ENCODE peak calls at places on chromosome 4, in six cellular contexts. One of them, this sample, is unnamed. For H3K4me1, the result is how much of the 10 kb centered on the place peaks cover.

GRCh38 chr4:185005209-185005819 is 13.0 kb upstream of the HELT start:
- DNase-seq in SK-N-SH: peak
- DNase-seq in OCI-LY7: peak
- DNase-seq in fibroblast of lung: peak
- DNase-seq in H9: peak
- DNase-seq in neural progenitor cell: peak
- DNase-seq in this sample: peak

GRCh38 chr4:67459164-67459563 is 86.1 kb downstream of the CENPC start:
- DNase-seq in SK-N-SH: no peak
- DNase-seq in fibroblast of lung: peak
- DNase-seq in OCI-LY7: no peak
- DNase-seq in neural progenitor cell: no peak
- DNase-seq in H9: no peak
- DNase-seq in this sample: no peak

GRCh38 chr4:6688879-6689505 is 4.7 kb upstream of the S100P start:
- DNase-seq in neural progenitor cell: peak
- DNase-seq in H9: peak
- DNase-seq in fibroblast of lung: peak
- DNase-seq in OCI-LY7: no peak
- DNase-seq in SK-N-SH: no peak
- DNase-seq in this sample: peak

GRCh38 chr4:60522265-60522664 is 677.9 kb upstream of the ADGRL3 start:
- DNase-seq in SK-N-SH: no peak
- DNase-seq in OCI-LY7: no peak
- DNase-seq in neural progenitor cell: no peak
- DNase-seq in fibroblast of lung: no peak
- DNase-seq in H9: no peak
- DNase-seq in this sample: no peak

GRCh38 chr4:51836531-51836930 is 6.4 kb upstream of the DCUN1D4 start:
- DNase-seq in SK-N-SH: peak
- DNase-seq in neural progenitor cell: no peak
- DNase-seq in OCI-LY7: no peak
- DNase-seq in fibroblast of lung: peak
- DNase-seq in H9: no peak
- DNase-seq in this sample: no peak

GRCh38 chr4:75512336-75513211 is 1.6 kb downstream of the RCHY1 start:
- DNase-seq in SK-N-SH: no peak
- DNase-seq in neural progenitor cell: peak
- DNase-seq in OCI-LY7: peak
- DNase-seq in H9: no peak
- DNase-seq in fibroblast of lung: peak
- DNase-seq in this sample: no peak

GRCh38 chr4:78612398-78613005 is 60.9 kb downstream of the ANXA3 start:
- DNase-seq in neural progenitor cell: no peak
- DNase-seq in H9: no peak
- DNase-seq in OCI-LY7: peak
- DNase-seq in SK-N-SH: peak
- DNase-seq in fibroblast of lung: peak
- DNase-seq in this sample: no peak

GRCh38 chr4:26648260-26648659 is 64.4 kb downstream of the TBC1D19 start:
- DNase-seq in OCI-LY7: no peak
- DNase-seq in H9: no peak
- DNase-seq in SK-N-SH: no peak
- DNase-seq in fibroblast of lung: no peak
- DNase-seq in neural progenitor cell: no peak
- DNase-seq in this sample: no peak

GRCh38 chr4:38529189-38530115 is 134.5 kb upstream of the KLF3 start:
- DNase-seq in SK-N-SH: no peak
- DNase-seq in H9: no peak
- DNase-seq in neural progenitor cell: no peak
- DNase-seq in OCI-LY7: peak
- DNase-seq in fibroblast of lung: no peak
- DNase-seq in this sample: no peak

GRCh38 chr4:683982-684571 is 4.9 kb downstream of the SLC49A3 start:
- DNase-seq in neural progenitor cell: peak
- DNase-seq in OCI-LY7: peak
- DNase-seq in SK-N-SH: peak
- DNase-seq in H9: peak
- DNase-seq in fibroblast of lung: peak
- DNase-seq in this sample: peak
- H3K4me1 ChIP-seq in neural progenitor cell: under half
- H3K4me1 ChIP-seq in OCI-LY7: under half
- H3K4me1 ChIP-seq in SK-N-SH: under half
- H3K4me1 ChIP-seq in H9: under half
- H3K4me1 ChIP-seq in fibroblast of lung: under half
- H3K4me1 ChIP-seq in this sample: under half

GRCh38 chr4:172599554-172599953 is 569.1 kb upstream of the GALNT7 start:
- DNase-seq in SK-N-SH: no peak
- DNase-seq in fibroblast of lung: no peak
- DNase-seq in OCI-LY7: no peak
- DNase-seq in neural progenitor cell: no peak
- DNase-seq in H9: no peak
- DNase-seq in this sample: no peak

GRCh38 chr4:172601195-172601594 is 567.4 kb upstream of the GALNT7 start:
- DNase-seq in OCI-LY7: no peak
- DNase-seq in neural progenitor cell: peak
- DNase-seq in fibroblast of lung: no peak
- DNase-seq in H9: no peak
- DNase-seq in SK-N-SH: no peak
- DNase-seq in this sample: no peak

DNA sequence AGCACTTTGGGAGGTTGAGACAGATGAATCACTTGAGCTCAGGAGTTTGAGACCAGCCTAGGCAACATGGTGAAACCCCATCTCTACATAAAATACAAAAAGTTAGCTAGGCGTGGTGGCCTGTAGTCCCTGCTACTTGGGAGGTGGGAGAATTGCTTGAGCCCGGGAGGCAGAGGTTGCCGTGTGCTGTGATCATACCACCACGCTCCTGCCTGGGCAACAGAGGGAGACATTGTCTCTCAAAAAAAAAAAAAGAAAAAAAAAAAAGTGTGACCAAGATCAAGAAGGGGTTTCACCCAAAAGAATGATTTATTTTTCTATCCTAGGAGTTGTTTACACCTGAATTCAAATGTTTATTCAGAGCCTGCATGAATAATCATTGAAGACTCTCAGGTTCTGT is 572.4 kb upstream of the GALNT7 start:
- DNase-seq in neural progenitor cell: peak
- DNase-seq in fibroblast of lung: no peak
- DNase-seq in H9: peak
- DNase-seq in OCI-LY7: no peak
- DNase-seq in SK-N-SH: no peak
- DNase-seq in this sample: no peak
- TF ChIP-seq CTCF in neural progenitor cell: peak
- TF ChIP-seq CTCF in fibroblast of lung: no peak
- TF ChIP-seq CTCF in H9: peak
- TF ChIP-seq CTCF in OCI-LY7: no peak
- TF ChIP-seq CTCF in SK-N-SH: no peak
- TF ChIP-seq CTCF in this sample: no peak

GRCh38 chr4:20196476-20196875 is 55.2 kb upstream of the SLIT2 start:
- DNase-seq in fibroblast of lung: no peak
- DNase-seq in SK-N-SH: no peak
- DNase-seq in OCI-LY7: no peak
- DNase-seq in neural progenitor cell: no peak
- DNase-seq in H9: no peak
- DNase-seq in this sample: no peak

GRCh38 chr4:20193522-20193902 is 58.2 kb upstream of the SLIT2 start:
- DNase-seq in H9: no peak
- DNase-seq in OCI-LY7: no peak
- DNase-seq in fibroblast of lung: no peak
- DNase-seq in neural progenitor cell: no peak
- DNase-seq in SK-N-SH: no peak
- DNase-seq in this sample: no peak

GRCh38 chr4:20195071-20195885 is 56.4 kb upstream of the SLIT2 start:
- DNase-seq in SK-N-SH: no peak
- DNase-seq in H9: no peak
- DNase-seq in neural progenitor cell: no peak
- DNase-seq in fibroblast of lung: peak
- DNase-seq in OCI-LY7: no peak
- DNase-seq in this sample: peak

GRCh38 chr4:20194079-20195013 is 57.4 kb upstream of the SLIT2 start:
- DNase-seq in SK-N-SH: no peak
- DNase-seq in fibroblast of lung: peak
- DNase-seq in H9: no peak
- DNase-seq in OCI-LY7: no peak
- DNase-seq in neural progenitor cell: no peak
- DNase-seq in this sample: peak

GRCh38 chr4:20192754-20193521 is 58.8 kb upstream of the SLIT2 start:
- DNase-seq in neural progenitor cell: no peak
- DNase-seq in OCI-LY7: no peak
- DNase-seq in fibroblast of lung: peak
- DNase-seq in SK-N-SH: no peak
- DNase-seq in H9: no peak
- DNase-seq in this sample: peak
- H2AFZ ChIP-seq in neural progenitor cell: no peak
- H2AFZ ChIP-seq in OCI-LY7: no peak
- H2AFZ ChIP-seq in fibroblast of lung: peak
- H2AFZ ChIP-seq in SK-N-SH: peak
- H2AFZ ChIP-seq in H9: no peak
- H2AFZ ChIP-seq in this sample: peak

GRCh38 chr4:42488114-42488513 is 90.8 kb downstream of the SHISA3 start:
- DNase-seq in H9: no peak
- DNase-seq in fibroblast of lung: no peak
- DNase-seq in neural progenitor cell: no peak
- DNase-seq in OCI-LY7: no peak
- DNase-seq in SK-N-SH: no peak
- DNase-seq in this sample: no peak

GRCh38 chr4:42489095-42489494 is 91.8 kb downstream of the SHISA3 start:
- DNase-seq in H9: no peak
- DNase-seq in neural progenitor cell: no peak
- DNase-seq in OCI-LY7: no peak
- DNase-seq in SK-N-SH: no peak
- DNase-seq in fibroblast of lung: no peak
- DNase-seq in this sample: no peak

GRCh38 chr4:42488554-42488953 is 91.3 kb downstream of the SHISA3 start:
- DNase-seq in H9: no peak
- DNase-seq in neural progenitor cell: peak
- DNase-seq in SK-N-SH: no peak
- DNase-seq in OCI-LY7: no peak
- DNase-seq in fibroblast of lung: no peak
- DNase-seq in this sample: no peak

GRCh38 chr4:42484630-42485029 is 87.3 kb downstream of the SHISA3 start:
- DNase-seq in OCI-LY7: no peak
- DNase-seq in SK-N-SH: no peak
- DNase-seq in H9: no peak
- DNase-seq in neural progenitor cell: no peak
- DNase-seq in fibroblast of lung: no peak
- DNase-seq in this sample: no peak

DNA sequence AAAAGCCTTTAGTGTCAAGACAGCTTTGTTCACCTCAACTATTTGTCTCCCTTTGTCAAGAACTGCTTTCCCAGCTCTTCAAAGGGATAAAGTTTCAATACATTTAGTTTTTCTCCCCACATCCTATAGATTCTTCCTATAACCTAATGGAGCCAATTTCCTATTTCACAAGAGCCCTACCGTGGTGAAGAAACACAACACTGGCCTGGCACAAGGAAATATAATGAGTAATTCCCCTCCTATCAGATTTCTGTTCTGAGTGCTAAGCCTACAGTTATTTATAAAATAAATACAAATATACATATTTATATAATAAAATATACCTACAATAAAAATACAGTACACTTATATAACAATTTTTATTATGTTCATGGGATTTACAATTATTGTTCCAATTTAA is 89.9 kb downstream of the SHISA3 start:
- DNase-seq in fibroblast of lung: no peak
- DNase-seq in OCI-LY7: no peak
- DNase-seq in SK-N-SH: no peak
- DNase-seq in H9: no peak
- DNase-seq in neural progenitor cell: peak
- DNase-seq in this sample: no peak
- H3K4me1 ChIP-seq in fibroblast of lung: under half
- H3K4me1 ChIP-seq in OCI-LY7: under half
- H3K4me1 ChIP-seq in SK-N-SH: under half
- H3K4me1 ChIP-seq in H9: under half
- H3K4me1 ChIP-seq in neural progenitor cell: half or more
- H3K4me1 ChIP-seq in this sample: under half

GRCh38 chr4:100688368-100688767 is 170.5 kb upstream of the EMCN start:
- DNase-seq in OCI-LY7: no peak
- DNase-seq in neural progenitor cell: no peak
- DNase-seq in H9: no peak
- DNase-seq in SK-N-SH: no peak
- DNase-seq in fibroblast of lung: no peak
- DNase-seq in this sample: no peak
- TF ChIP-seq CTCF in OCI-LY7: no peak
- TF ChIP-seq CTCF in neural progenitor cell: no peak
- TF ChIP-seq CTCF in H9: no peak
- TF ChIP-seq CTCF in SK-N-SH: no peak
- TF ChIP-seq CTCF in fibroblast of lung: no peak
- TF ChIP-seq CTCF in this sample: no peak

This sample was measured in keratinocyte.